ENCODE peak calls at places on chromosome 17, in seven cellular contexts. C is effector CD4-positive, alpha-beta T cell; A is T-helper 1 cell; X is GM10248; W is hepatic stellate cell; E is NCI-H2029; R is mucosa of descending colon. J is an unnamed sample.

GRCh38 chr17:29384901-29385300 is 5.3 kb upstream of the TAOK1 start:
- DNase-seq in C (no peak), A (no peak), X (no peak), W (no peak), E (no peak), R (no peak), J (no peak)

GRCh38 chr17:33240397-33240796 is 52.7 kb downstream of the ASIC2 start:
- DNase-seq in C (no peak), A (no peak), X (no peak), W (no peak), E (no peak), R (no peak), J (no peak)

GRCh38 chr17:40433551-40434384 is 9.5 kb upstream of the IGFBP4 start:
- DNase-seq in C (no peak), A (no peak), X (no peak), W (no peak), E (no peak), R (no peak), J (peak)

GRCh38 chr17:81498953-81499600 is 13.5 kb downstream of the ACTG1 start:
- DNase-seq in C (no peak), A (no peak), X (no peak), W (no peak), E (no peak), R (no peak), J (no peak)

GRCh38 chr17:81576621-81577277 is 24.6 kb upstream of the FAAP100 start:
- DNase-seq in C (no peak), A (no peak), X (no peak), W (peak), E (no peak), R (no peak), J (peak)

GRCh38 chr17:11996722-11997146 is 541 bp downstream of the ZNF18 start:
- DNase-seq in C (peak), A (no peak), X (peak), W (peak), E (no peak), R (peak), J (peak)

GRCh38 chr17:42340691-42341127 is 47.5 kb downstream of the STAT3 start:
- DNase-seq in C (no peak), A (no peak), X (no peak), W (no peak), E (no peak), R (no peak), J (no peak)

GRCh38 chr17:57295526-57296023 is 39.3 kb downstream of the MSI2 start:
- DNase-seq in C (no peak), A (no peak), X (no peak), W (no peak), E (peak), R (no peak), J (peak)

GRCh38 chr17:3710951-3711383 is 12.7 kb upstream of the HASPIN start:
- DNase-seq in C (peak), A (peak), X (peak), W (no peak), E (no peak), R (peak), J (no peak)

GRCh38 chr17:56185905-56186783 is 32.9 kb downstream of the ANKFN1 start:
- DNase-seq in C (no peak), A (no peak), X (no peak), W (peak), E (no peak), R (no peak), J (no peak)

GRCh38 chr17:17072546-17072945 is 30.3 kb downstream of the MPRIP start:
- DNase-seq in C (no peak), A (no peak), X (no peak), W (no peak), E (no peak), R (no peak), J (no peak)

GRCh38 chr17:2054740-2055493 is at the start of gene HIC1:
- DNase-seq in C (peak), A (peak), X (peak), W (peak), E (no peak), R (peak), J (no peak)

GRCh38 chr17:16987001-16987829 is 15.3 kb upstream of the TNFRSF13B start:
- DNase-seq in C (no peak), A (no peak), X (no peak), W (no peak), E (no peak), R (no peak), J (no peak)

GRCh38 chr17:30812218-30813177 is 12.0 kb downstream of the CRLF3 start:
- DNase-seq in C (no peak), A (no peak), X (no peak), W (no peak), E (no peak), R (no peak), J (no peak)

GRCh38 chr17:4901648-4902344 is 1.1 kb downstream of the CHRNE start:
- DNase-seq in C (no peak), A (no peak), X (peak), W (no peak), E (no peak), R (peak), J (no peak)

GRCh38 chr17:67582632-67583230 is 135.0 kb upstream of the NOL11 start:
- DNase-seq in C (no peak), A (no peak), X (no peak), W (no peak), E (peak), R (peak), J (no peak)

GRCh38 chr17:44220211-44221071 is 966 bp upstream of the UBTF start:
- DNase-seq in C (peak), A (no peak), X (peak), W (peak), E (peak), R (peak), J (peak)

GRCh38 chr17:72399608-72400487 is 279.0 kb downstream of the SOX9 start:
- DNase-seq in C (no peak), A (no peak), X (no peak), W (no peak), E (no peak), R (no peak), J (no peak)

GRCh38 chr17:45143767-45144198 is 4.5 kb upstream of the HEXIM1 start:
- DNase-seq in C (no peak), A (no peak), X (no peak), W (peak), E (no peak), R (peak), J (peak)

GRCh38 chr17:33667052-33667509 is 374.0 kb upstream of the ASIC2 start:
- DNase-seq in C (no peak), A (no peak), X (no peak), W (no peak), E (no peak), R (no peak), J (no peak)

GRCh38 chr17:33647976-33648375 is 354.9 kb upstream of the ASIC2 start:
- DNase-seq in C (no peak), A (no peak), X (no peak), W (peak), E (no peak), R (peak), J (no peak)

GRCh38 chr17:7511108-7511507 is 26.9 kb downstream of the POLR2A start:
- DNase-seq in C (no peak), A (no peak), X (no peak), W (no peak), E (no peak), R (no peak), J (no peak)

GRCh38 chr17:6306820-6307219 is 128.1 kb downstream of the AIPL1 start:
- DNase-seq in C (no peak), A (no peak), X (no peak), W (no peak), E (no peak), R (no peak), J (no peak)

GRCh38 chr17:83201206-83202001 is 122.0 kb downstream of the METRNL start:
- DNase-seq in C (no peak), A (no peak), X (no peak), W (no peak), E (no peak), R (peak), J (no peak)

GRCh38 chr17:17474341-17474740 is 2.5 kb upstream of the MED9 start:
- DNase-seq in C (no peak), A (no peak), X (no peak), W (no peak), E (no peak), R (no peak), J (peak)

GRCh38 chr17:1779571-1780074 is 17.8 kb downstream of the SERPINF1 start:
- DNase-seq in C (no peak), A (no peak), X (no peak), W (peak), E (no peak), R (peak), J (peak)

GRCh38 chr17:67633751-67634191 is 84.0 kb upstream of the NOL11 start:
- DNase-seq in C (no peak), A (no peak), X (no peak), W (no peak), E (no peak), R (no peak), J (peak)

GRCh38 chr17:57331423-57331822 is 75.1 kb downstream of the MSI2 start:
- DNase-seq in C (no peak), A (no peak), X (no peak), W (no peak), E (no peak), R (no peak), J (peak)

GRCh38 chr17:40699880-40700279 is 3.7 kb downstream of the KRT24 start:
- DNase-seq in C (no peak), A (no peak), X (no peak), W (no peak), E (no peak), R (no peak), J (no peak)

GRCh38 chr17:5580367-5580766 is 3.9 kb downstream of the NLRP1 start:
- DNase-seq in C (no peak), A (no peak), X (no peak), W (no peak), E (no peak), R (no peak), J (no peak)

GRCh38 chr17:50080827-50081226 is 14.3 kb upstream of the PDK2 start:
- DNase-seq in C (no peak), A (no peak), X (no peak), W (no peak), E (no peak), R (peak), J (no peak)

GRCh38 chr17:20028436-20028835 is 19.3 kb downstream of the SPECC1 start:
- DNase-seq in C (no peak), A (no peak), X (no peak), W (no peak), E (no peak), R (no peak), J (no peak)

GRCh38 chr17:49748791-49749190 is 15.1 kb downstream of the FAM117A start:
- DNase-seq in C (peak), A (peak), X (peak), W (no peak), E (no peak), R (peak), J (no peak)

GRCh38 chr17:60901806-60902205 is 224.2 kb downstream of the BCAS3 start:
- DNase-seq in C (no peak), A (no peak), X (no peak), W (peak), E (no peak), R (no peak), J (no peak)

GRCh38 chr17:77147357-77147801 is 6.6 kb downstream of the SEC14L1 start:
- DNase-seq in C (no peak), A (no peak), X (peak), W (no peak), E (no peak), R (no peak), J (no peak)